ENCODE peak calls at places on chromosomes 3 and 15, in five cellular contexts. E, F, Q, C and B are unnamed samples.

GRCh38 chr3:42755681-42756578 is 17.1 kb downstream of the CCDC13 start:
- DNase-seq in E (no peak), F (no peak), Q (no peak), C (no peak), B (no peak)

GRCh38 chr15:54097019-54097418 is 118.8 kb downstream of the UNC13C start:
- DNase-seq in E (no peak), F (no peak), Q (no peak), C (no peak), B (no peak)

GRCh38 chr3:94522488-94522887 is 459.6 kb downstream of the NSUN3 start:
- DNase-seq in E (no peak), F (no peak), Q (no peak), C (no peak), B (no peak)

GRCh38 chr3:99965077-99965476 is 147.4 kb downstream of the CMSS1 start:
- DNase-seq in E (no peak), F (no peak), Q (no peak), C (no peak), B (no peak)

GRCh38 chr3:13167064-13167743 is 94.0 kb upstream of the IQSEC1 start:
- DNase-seq in E (no peak), F (no peak), Q (no peak), C (no peak), B (no peak)

GRCh38 chr3:191246628-191247027 is 47.6 kb downstream of the OSTN start:
- DNase-seq in E (no peak), F (no peak), Q (no peak), C (no peak), B (no peak)

GRCh38 chr3:67384790-67385397 is 269.5 kb downstream of the SUCLG2 start:
- DNase-seq in E (no peak), F (peak; percentile 9), Q (no peak), C (peak; percentile 63), B (no peak)

GRCh38 chr15:73650387-73651126 is 17.4 kb upstream of the NPTN start:
- DNase-seq in E (no peak), F (no peak), Q (no peak), C (no peak), B (no peak)

GRCh38 chr15:39133201-39133600 is 447.7 kb upstream of the THBS1 start:
- DNase-seq in E (no peak), F (no peak), Q (no peak), C (no peak), B (no peak)

GRCh38 chr3:107128942-107129341 is 248.3 kb upstream of the CCDC54 start:
- DNase-seq in E (no peak), F (no peak), Q (no peak), C (no peak), B (no peak)

GRCh38 chr15:87703238-87704111 is 553.1 kb downstream of the NTRK3 start:
- DNase-seq in E (no peak), F (no peak), Q (no peak), C (no peak), B (no peak)

GRCh38 chr3:196168808-196169391 is 42.3 kb downstream of the ZDHHC19 start:
- DNase-seq in E (peak; percentile 36), F (no peak), Q (no peak), C (no peak), B (no peak)

GRCh38 chr3:51681453-51681852 is 10.4 kb downstream of the TEX264 start:
- DNase-seq in E (peak; percentile 59), F (peak; percentile 55), Q (no peak), C (no peak), B (no peak)

GRCh38 chr3:134896696-134897095 is 101.6 kb downstream of the EPHB1 start:
- DNase-seq in E (no peak), F (no peak), Q (no peak), C (no peak), B (no peak)

GRCh38 chr3:182909318-182910040 is 70.9 kb downstream of the DCUN1D1 start:
- DNase-seq in E (no peak), F (no peak), Q (no peak), C (no peak), B (no peak)

GRCh38 chr3:127450331-127450730 is 140.2 kb downstream of the TPRA1 start:
- DNase-seq in E (peak; percentile 36), F (no peak), Q (no peak), C (peak; percentile 32), B (peak; percentile 83)

GRCh38 chr3:112605285-112605684 is 35.7 kb downstream of the CCDC80 start:
- DNase-seq in E (no peak), F (no peak), Q (no peak), C (no peak), B (no peak)

GRCh38 chr3:2097641-2098191 is 950 bp upstream of the CNTN4 start:
- DNase-seq in E (no peak), F (no peak), Q (no peak), C (peak; percentile 55), B (no peak)

GRCh38 chr15:39747326-39747725 is 35.3 kb downstream of the FSIP1 start:
- DNase-seq in E (no peak), F (no peak), Q (no peak), C (no peak), B (no peak)

GRCh38 chr15:75921732-75922703 is 18.3 kb downstream of the FBXO22 start:
- DNase-seq in E (no peak), F (no peak), Q (no peak), C (no peak), B (no peak)

GRCh38 chr3:178044320-178044719 is 491.9 kb upstream of the KCNMB2 start:
- DNase-seq in E (no peak), F (no peak), Q (no peak), C (no peak), B (no peak)

GRCh38 chr3:114686624-114687023 is 392.8 kb downstream of the TIGIT start:
- DNase-seq in E (no peak), F (no peak), Q (no peak), C (no peak), B (no peak)

GRCh38 chr3:50268703-50269451 is at the start of gene SEMA3B:
- DNase-seq in E (peak; percentile 76), F (no peak), Q (no peak), C (no peak), B (peak; percentile 88)

GRCh38 chr3:184237772-184238171 is 8.4 kb downstream of the VWA5B2 start:
- DNase-seq in E (no peak), F (no peak), Q (no peak), C (no peak), B (no peak)

GRCh38 chr15:48469271-48469670 is 138.0 kb downstream of the DUT start:
- DNase-seq in E (no peak), F (no peak), Q (no peak), C (no peak), B (no peak)

GRCh38 chr3:146577662-146578061 is 27.5 kb downstream of the PLSCR5 start:
- DNase-seq in E (no peak), F (peak; percentile 3), Q (peak; percentile 38), C (no peak), B (no peak)